ENCODE peak calls at places on chromosomes 16 and 17, in eight cellular contexts. One of them, this sample, is unnamed. For H3K27me3, the result is how much of the 10 kb centered on the place peaks cover.

GRCh38 chr17:80476877-80477646 is 655 bp upstream of the NPTX1 start:
- DNase-seq in left ventricle myocardium inferior: no peak
- DNase-seq in fibroblast of lung: no peak
- DNase-seq in prostate gland: no peak
- DNase-seq in colonic mucosa: no peak
- DNase-seq in GM06990: no peak
- DNase-seq in uterus: no peak
- DNase-seq in sigmoid colon: no peak
- DNase-seq in this sample: no peak

GRCh38 chr17:64572682-64573154 is 65.9 kb downstream of the CEP95 start:
- DNase-seq in left ventricle myocardium inferior: no peak
- DNase-seq in fibroblast of lung: peak
- DNase-seq in prostate gland: no peak
- DNase-seq in colonic mucosa: no peak
- DNase-seq in GM06990: no peak
- DNase-seq in uterus: no peak
- DNase-seq in sigmoid colon: no peak
- DNase-seq in this sample: no peak

GRCh38 chr16:3112058-3112880 is at the start of gene ZNF205:
- DNase-seq in left ventricle myocardium inferior: peak
- DNase-seq in fibroblast of lung: peak
- DNase-seq in prostate gland: peak
- DNase-seq in colonic mucosa: peak
- DNase-seq in GM06990: no peak
- DNase-seq in uterus: peak
- DNase-seq in sigmoid colon: peak
- DNase-seq in this sample: no peak

GRCh38 chr17:61387511-61388305 is 11.9 kb upstream of the TBX2 start:
- DNase-seq in left ventricle myocardium inferior: no peak
- DNase-seq in fibroblast of lung: no peak
- DNase-seq in prostate gland: no peak
- DNase-seq in colonic mucosa: no peak
- DNase-seq in GM06990: no peak
- DNase-seq in uterus: no peak
- DNase-seq in sigmoid colon: no peak
- DNase-seq in this sample: no peak

GRCh38 chr17:49676276-49676868 is 1.5 kb downstream of the SPOP start:
- DNase-seq in left ventricle myocardium inferior: no peak
- DNase-seq in fibroblast of lung: peak
- DNase-seq in prostate gland: no peak
- DNase-seq in colonic mucosa: no peak
- DNase-seq in GM06990: peak
- DNase-seq in uterus: no peak
- DNase-seq in sigmoid colon: no peak
- DNase-seq in this sample: no peak

GRCh38 chr16:70740919-70741778 is 55.3 kb upstream of the MTSS2 start:
- DNase-seq in left ventricle myocardium inferior: no peak
- DNase-seq in fibroblast of lung: peak
- DNase-seq in prostate gland: no peak
- DNase-seq in colonic mucosa: no peak
- DNase-seq in GM06990: no peak
- DNase-seq in uterus: peak
- DNase-seq in sigmoid colon: no peak
- DNase-seq in this sample: no peak

GRCh38 chr16:17277981-17278381 is 192.8 kb downstream of the XYLT1 start:
- DNase-seq in left ventricle myocardium inferior: no peak
- DNase-seq in fibroblast of lung: peak
- DNase-seq in prostate gland: peak
- DNase-seq in colonic mucosa: peak
- DNase-seq in GM06990: no peak
- DNase-seq in uterus: peak
- DNase-seq in sigmoid colon: no peak
- DNase-seq in this sample: no peak

GRCh38 chr17:39132192-39132600 is 19.2 kb downstream of the PLXDC1 start:
- DNase-seq in left ventricle myocardium inferior: no peak
- DNase-seq in fibroblast of lung: peak
- DNase-seq in prostate gland: no peak
- DNase-seq in colonic mucosa: no peak
- DNase-seq in GM06990: no peak
- DNase-seq in uterus: peak
- DNase-seq in sigmoid colon: peak
- DNase-seq in this sample: no peak

GRCh38 chr17:1491406-1492248 is 859 bp downstream of the MYO1C start:
- DNase-seq in left ventricle myocardium inferior: peak
- DNase-seq in fibroblast of lung: peak
- DNase-seq in prostate gland: no peak
- DNase-seq in colonic mucosa: peak
- DNase-seq in GM06990: peak
- DNase-seq in uterus: peak
- DNase-seq in sigmoid colon: peak
- DNase-seq in this sample: no peak

GRCh38 chr17:36722121-36722902 is 120.9 kb downstream of the MRM1 start:
- DNase-seq in left ventricle myocardium inferior: peak
- DNase-seq in fibroblast of lung: peak
- DNase-seq in prostate gland: peak
- DNase-seq in colonic mucosa: peak
- DNase-seq in GM06990: peak
- DNase-seq in uterus: peak
- DNase-seq in sigmoid colon: peak
- DNase-seq in this sample: no peak

GRCh38 chr17:9230346-9230745 is 209.0 kb downstream of the NTN1 start:
- DNase-seq in left ventricle myocardium inferior: no peak
- DNase-seq in fibroblast of lung: peak
- DNase-seq in prostate gland: no peak
- DNase-seq in colonic mucosa: no peak
- DNase-seq in GM06990: no peak
- DNase-seq in uterus: no peak
- DNase-seq in sigmoid colon: no peak
- DNase-seq in this sample: no peak

GRCh38 chr16:12613131-12613991 is 190.3 kb downstream of the CPPED1 start:
- DNase-seq in left ventricle myocardium inferior: no peak
- DNase-seq in fibroblast of lung: no peak
- DNase-seq in prostate gland: no peak
- DNase-seq in colonic mucosa: peak
- DNase-seq in GM06990: no peak
- DNase-seq in uterus: no peak
- DNase-seq in sigmoid colon: no peak
- DNase-seq in this sample: no peak

GRCh38 chr17:80216473-80217456 is 3.4 kb downstream of the SGSH start:
- DNase-seq in left ventricle myocardium inferior: no peak
- DNase-seq in fibroblast of lung: no peak
- DNase-seq in prostate gland: no peak
- DNase-seq in colonic mucosa: no peak
- DNase-seq in GM06990: no peak
- DNase-seq in uterus: no peak
- DNase-seq in sigmoid colon: no peak
- DNase-seq in this sample: no peak

GRCh38 chr16:52805559-52806168 is 247.0 kb downstream of the CHD9NB start:
- DNase-seq in left ventricle myocardium inferior: no peak
- DNase-seq in fibroblast of lung: no peak
- DNase-seq in prostate gland: no peak
- DNase-seq in colonic mucosa: no peak
- DNase-seq in GM06990: no peak
- DNase-seq in uterus: no peak
- DNase-seq in sigmoid colon: no peak
- DNase-seq in this sample: no peak
- H3K4me3 ChIP-seq in left ventricle myocardium inferior: no peak
- H3K4me3 ChIP-seq in fibroblast of lung: no peak
- H3K4me3 ChIP-seq in prostate gland: no peak
- H3K4me3 ChIP-seq in colonic mucosa: no peak
- H3K4me3 ChIP-seq in GM06990: no peak
- H3K4me3 ChIP-seq in uterus: no peak
- H3K4me3 ChIP-seq in sigmoid colon: no peak
- H3K4me3 ChIP-seq in this sample: no peak

GRCh38 chr17:48630009-48630924 is 4.1 kb upstream of the HOXB9 start:
- DNase-seq in left ventricle myocardium inferior: no peak
- DNase-seq in fibroblast of lung: no peak
- DNase-seq in prostate gland: no peak
- DNase-seq in colonic mucosa: peak
- DNase-seq in GM06990: no peak
- DNase-seq in uterus: no peak
- DNase-seq in sigmoid colon: no peak
- DNase-seq in this sample: no peak
- H3K27me3 ChIP-seq in left ventricle myocardium inferior: half or more
- H3K27me3 ChIP-seq in fibroblast of lung: half or more
- H3K27me3 ChIP-seq in prostate gland: half or more
- H3K27me3 ChIP-seq in colonic mucosa: under half
- H3K27me3 ChIP-seq in GM06990: under half
- H3K27me3 ChIP-seq in uterus: under half
- H3K27me3 ChIP-seq in sigmoid colon: half or more
- H3K27me3 ChIP-seq in this sample: half or more

GRCh38 chr17:16450028-16450427 is 34.7 kb downstream of the TRPV2 start:
- DNase-seq in left ventricle myocardium inferior: no peak
- DNase-seq in fibroblast of lung: no peak
- DNase-seq in prostate gland: no peak
- DNase-seq in colonic mucosa: no peak
- DNase-seq in GM06990: no peak
- DNase-seq in uterus: no peak
- DNase-seq in sigmoid colon: no peak
- DNase-seq in this sample: no peak

GRCh38 chr17:16456770-16457316 is 35.1 kb downstream of the LRRC75A start:
- DNase-seq in left ventricle myocardium inferior: no peak
- DNase-seq in fibroblast of lung: no peak
- DNase-seq in prostate gland: no peak
- DNase-seq in colonic mucosa: no peak
- DNase-seq in GM06990: no peak
- DNase-seq in uterus: no peak
- DNase-seq in sigmoid colon: no peak
- DNase-seq in this sample: no peak

GRCh38 chr17:16455997-16456769 is 35.8 kb downstream of the LRRC75A start:
- DNase-seq in left ventricle myocardium inferior: no peak
- DNase-seq in fibroblast of lung: no peak
- DNase-seq in prostate gland: no peak
- DNase-seq in colonic mucosa: no peak
- DNase-seq in GM06990: no peak
- DNase-seq in uterus: no peak
- DNase-seq in sigmoid colon: no peak
- DNase-seq in this sample: no peak

GRCh38 chr17:16449121-16449570 is 33.8 kb downstream of the TRPV2 start:
- DNase-seq in left ventricle myocardium inferior: no peak
- DNase-seq in fibroblast of lung: peak
- DNase-seq in prostate gland: no peak
- DNase-seq in colonic mucosa: no peak
- DNase-seq in GM06990: no peak
- DNase-seq in uterus: no peak
- DNase-seq in sigmoid colon: no peak
- DNase-seq in this sample: no peak

GRCh38 chr17:16453493-16453851 is 38.1 kb downstream of the TRPV2 start:
- DNase-seq in left ventricle myocardium inferior: no peak
- DNase-seq in fibroblast of lung: no peak
- DNase-seq in prostate gland: no peak
- DNase-seq in colonic mucosa: no peak
- DNase-seq in GM06990: no peak
- DNase-seq in uterus: no peak
- DNase-seq in sigmoid colon: no peak
- DNase-seq in this sample: no peak
- TF ChIP-seq CTCF in left ventricle myocardium inferior: no peak
- TF ChIP-seq CTCF in fibroblast of lung: no peak
- TF ChIP-seq CTCF in prostate gland: no peak
- TF ChIP-seq CTCF in colonic mucosa: peak
- TF ChIP-seq CTCF in GM06990: no peak
- TF ChIP-seq CTCF in uterus: no peak
- TF ChIP-seq CTCF in sigmoid colon: no peak
- TF ChIP-seq CTCF in this sample: no peak

GRCh38 chr17:2723997-2724782 is 12.6 kb upstream of the CLUH start:
- DNase-seq in left ventricle myocardium inferior: peak
- DNase-seq in fibroblast of lung: no peak
- DNase-seq in prostate gland: no peak
- DNase-seq in colonic mucosa: peak
- DNase-seq in GM06990: no peak
- DNase-seq in uterus: no peak
- DNase-seq in sigmoid colon: no peak
- DNase-seq in this sample: no peak
- H3K4me3 ChIP-seq in left ventricle myocardium inferior: peak
- H3K4me3 ChIP-seq in fibroblast of lung: no peak
- H3K4me3 ChIP-seq in prostate gland: peak
- H3K4me3 ChIP-seq in colonic mucosa: peak
- H3K4me3 ChIP-seq in GM06990: no peak
- H3K4me3 ChIP-seq in uterus: peak
- H3K4me3 ChIP-seq in sigmoid colon: peak
- H3K4me3 ChIP-seq in this sample: peak